ENCODE peak calls at places on chromosomes 5 and 9, in seven cellular contexts. One of them, this sample, is unnamed.

GRCh38 chr9:136965771-136966484 is 11.4 kb upstream of the PTGDS start:
- DNase-seq in neuronal stem cell: no peak
- DNase-seq in pons: peak
- DNase-seq in psoas muscle: no peak
- DNase-seq in hippocampal formation: peak
- DNase-seq in activated CD8-positive, alpha-beta memory T cell treated with anti-CD3 and anti-CD28 coated beads, Interleukin-2, amount 50 U/mL, for 48 hours: no peak
- DNase-seq in M059J: peak
- DNase-seq in this sample: peak

GRCh38 chr9:35771079-35771441 is 17.0 kb upstream of the MSMP start:
- DNase-seq in neuronal stem cell: no peak
- DNase-seq in pons: no peak
- DNase-seq in psoas muscle: peak
- DNase-seq in hippocampal formation: no peak
- DNase-seq in activated CD8-positive, alpha-beta memory T cell treated with anti-CD3 and anti-CD28 coated beads, Interleukin-2, amount 50 U/mL, for 48 hours: no peak
- DNase-seq in M059J: no peak
- DNase-seq in this sample: peak

GRCh38 chr5:151556808-151557207 is 34.3 kb downstream of the FAT2 start:
- DNase-seq in neuronal stem cell: no peak
- DNase-seq in pons: peak
- DNase-seq in psoas muscle: no peak
- DNase-seq in hippocampal formation: peak
- DNase-seq in activated CD8-positive, alpha-beta memory T cell treated with anti-CD3 and anti-CD28 coated beads, Interleukin-2, amount 50 U/mL, for 48 hours: no peak
- DNase-seq in M059J: no peak
- DNase-seq in this sample: no peak

GRCh38 chr5:150565868-150566267 is 57.9 kb downstream of the NDST1 start:
- DNase-seq in neuronal stem cell: no peak
- DNase-seq in pons: no peak
- DNase-seq in psoas muscle: no peak
- DNase-seq in hippocampal formation: no peak
- DNase-seq in activated CD8-positive, alpha-beta memory T cell treated with anti-CD3 and anti-CD28 coated beads, Interleukin-2, amount 50 U/mL, for 48 hours: no peak
- DNase-seq in M059J: no peak
- DNase-seq in this sample: no peak

GRCh38 chr5:172303090-172303995 is 19.8 kb upstream of the UBTD2 start:
- DNase-seq in neuronal stem cell: no peak
- DNase-seq in pons: no peak
- DNase-seq in psoas muscle: no peak
- DNase-seq in hippocampal formation: no peak
- DNase-seq in activated CD8-positive, alpha-beta memory T cell treated with anti-CD3 and anti-CD28 coated beads, Interleukin-2, amount 50 U/mL, for 48 hours: no peak
- DNase-seq in M059J: peak
- DNase-seq in this sample: no peak

GRCh38 chr9:71243951-71244350 is 122.5 kb upstream of the TRPM3 start:
- DNase-seq in neuronal stem cell: peak
- DNase-seq in pons: no peak
- DNase-seq in psoas muscle: no peak
- DNase-seq in hippocampal formation: no peak
- DNase-seq in activated CD8-positive, alpha-beta memory T cell treated with anti-CD3 and anti-CD28 coated beads, Interleukin-2, amount 50 U/mL, for 48 hours: no peak
- DNase-seq in M059J: no peak
- DNase-seq in this sample: no peak

GRCh38 chr5:151618907-151619306 is 27.8 kb upstream of the FAT2 start:
- DNase-seq in neuronal stem cell: no peak
- DNase-seq in pons: no peak
- DNase-seq in psoas muscle: no peak
- DNase-seq in hippocampal formation: no peak
- DNase-seq in activated CD8-positive, alpha-beta memory T cell treated with anti-CD3 and anti-CD28 coated beads, Interleukin-2, amount 50 U/mL, for 48 hours: no peak
- DNase-seq in M059J: no peak
- DNase-seq in this sample: no peak

GRCh38 chr9:35729700-35730485 is 2.1 kb downstream of the TLN1 start:
- DNase-seq in neuronal stem cell: peak
- DNase-seq in pons: peak
- DNase-seq in psoas muscle: peak
- DNase-seq in hippocampal formation: no peak
- DNase-seq in activated CD8-positive, alpha-beta memory T cell treated with anti-CD3 and anti-CD28 coated beads, Interleukin-2, amount 50 U/mL, for 48 hours: no peak
- DNase-seq in M059J: peak
- DNase-seq in this sample: peak

GRCh38 chr9:83062653-83063527 is at the start of gene RASEF:
- DNase-seq in neuronal stem cell: peak
- DNase-seq in pons: no peak
- DNase-seq in psoas muscle: peak
- DNase-seq in hippocampal formation: no peak
- DNase-seq in activated CD8-positive, alpha-beta memory T cell treated with anti-CD3 and anti-CD28 coated beads, Interleukin-2, amount 50 U/mL, for 48 hours: no peak
- DNase-seq in M059J: peak
- DNase-seq in this sample: peak

GRCh38 chr5:158154226-158155005 is 295.5 kb upstream of the CLINT1 start:
- DNase-seq in neuronal stem cell: no peak
- DNase-seq in pons: no peak
- DNase-seq in psoas muscle: no peak
- DNase-seq in hippocampal formation: no peak
- DNase-seq in activated CD8-positive, alpha-beta memory T cell treated with anti-CD3 and anti-CD28 coated beads, Interleukin-2, amount 50 U/mL, for 48 hours: no peak
- DNase-seq in M059J: peak
- DNase-seq in this sample: no peak

GRCh38 chr9:4756420-4756819 is 15.4 kb upstream of the AK3 start:
- DNase-seq in neuronal stem cell: no peak
- DNase-seq in pons: no peak
- DNase-seq in psoas muscle: no peak
- DNase-seq in hippocampal formation: no peak
- DNase-seq in activated CD8-positive, alpha-beta memory T cell treated with anti-CD3 and anti-CD28 coated beads, Interleukin-2, amount 50 U/mL, for 48 hours: no peak
- DNase-seq in M059J: no peak
- DNase-seq in this sample: no peak

This sample was measured in small intestine.